ENCODE peak calls at places on chromosomes 13 and 19, in five cellular contexts. V is psoas muscle, X is heart right ventricle, J is colonic mucosa, P is H7. I is an unnamed sample.

GRCh38 chr19:1627194-1627593 is 21.9 kb upstream of the UQCR11 start:
- DNase-seq in V (no peak), X (no peak), J (no peak), P (no peak), I (no peak)

GRCh38 chr13:51834581-51835158 is 10.3 kb downstream of the TMEM272 start:
- DNase-seq in V (no peak), X (no peak), J (no peak), P (no peak), I (no peak)

GRCh38 chr13:23811366-23812027 is 77.7 kb downstream of the MIPEP start:
- DNase-seq in V (no peak), X (no peak), J (no peak), P (no peak), I (no peak)

GRCh38 chr19:35513975-35514809 is 743 bp upstream of the DMKN start:
- DNase-seq in V (no peak), X (no peak), J (no peak), P (peak; percentile 87), I (no peak)

GRCh38 chr13:99982741-99983400 is 1.3 kb downstream of the ZIC2 start:
- DNase-seq in V (no peak), X (no peak), J (no peak), P (peak; percentile 33), I (no peak)

GRCh38 chr13:32267836-32268439 is 47.2 kb downstream of the ZAR1L start:
- DNase-seq in V (no peak), X (no peak), J (peak; percentile 60), P (peak; percentile 81), I (peak; percentile 61)

GRCh38 chr13:97249797-97250495 is 27.8 kb downstream of the MBNL2 start:
- DNase-seq in V (no peak), X (no peak), J (no peak), P (peak; percentile 32), I (no peak)

GRCh38 chr13:27442071-27442647 is 8.2 kb downstream of the MTIF3 start:
- DNase-seq in V (no peak), X (no peak), J (peak; percentile 61), P (peak; percentile 44), I (peak; percentile 58)

GRCh38 chr19:1568320-1569019 is at the start of gene MEX3D:
- DNase-seq in V (peak; percentile 85), X (peak; percentile 86), J (peak; percentile 80), P (peak; percentile 100), I (peak; percentile 87)

GRCh38 chr19:14434157-14434501 is 1.0 kb downstream of the PKN1 start:
- DNase-seq in V (no peak), X (no peak), J (peak; percentile 56), P (no peak), I (no peak)

GRCh38 chr13:72384186-72384823 is 343.1 kb downstream of the MZT1 start:
- DNase-seq in V (no peak), X (no peak), J (no peak), P (no peak), I (no peak)

GRCh38 chr13:37074703-37075102 is 15.2 kb upstream of the SUPT20H start:
- DNase-seq in V (no peak), X (no peak), J (no peak), P (no peak), I (no peak)

GRCh38 chr19:14442904-14443631 is 10.0 kb downstream of the PKN1 start:
- DNase-seq in V (no peak), X (no peak), J (no peak), P (no peak), I (no peak)

GRCh38 chr13:76647550-76647949 is 238.7 kb downstream of the KCTD12 start:
- DNase-seq in V (no peak), X (no peak), J (no peak), P (no peak), I (no peak)

GRCh38 chr13:100363874-100364273 is 224.7 kb downstream of the GGACT start:
- DNase-seq in V (no peak), X (no peak), J (no peak), P (no peak), I (no peak)

GRCh38 chr13:57948884-57949283 is 317.3 kb downstream of the PCDH17 start:
- DNase-seq in V (no peak), X (no peak), J (no peak), P (no peak), I (no peak)

GRCh38 chr19:19501798-19502197 is 13.6 kb downstream of the TSSK6 start:
- DNase-seq in V (no peak), X (no peak), J (no peak), P (peak; percentile 61), I (no peak)

GRCh38 chr19:35592226-35592625 is 6.3 kb downstream of the PMIS2 start:
- DNase-seq in V (no peak), X (no peak), J (no peak), P (peak; percentile 81), I (no peak)

GRCh38 chr13:51645154-51645650 is 60.9 kb downstream of the WDFY2 start:
- DNase-seq in V (no peak), X (no peak), J (no peak), P (no peak), I (no peak)

GRCh38 chr13:35198821-35199220 is 256.8 kb downstream of the NBEA start:
- DNase-seq in V (no peak), X (no peak), J (no peak), P (no peak), I (no peak)

GRCh38 chr13:73075546-73075945 is 16.7 kb downstream of the KLF5 start:
- DNase-seq in V (no peak), X (no peak), J (peak; percentile 42), P (peak; percentile 46), I (no peak)

GRCh38 chr13:44068737-44069136 is 189.0 kb downstream of the LACC1 start:
- DNase-seq in V (no peak), X (no peak), J (no peak), P (no peak), I (no peak)

GRCh38 chr13:112722433-112723250 is 32.8 kb downstream of the ATP11A start:
- DNase-seq in V (no peak), X (no peak), J (no peak), P (peak; percentile 74), I (no peak)

GRCh38 chr13:76552807-76553206 is 333.4 kb downstream of the KCTD12 start:
- DNase-seq in V (no peak), X (no peak), J (no peak), P (no peak), I (no peak)

GRCh38 chr19:37227996-37228395 is 10.0 kb downstream of the ZNF383 start:
- DNase-seq in V (no peak), X (no peak), J (no peak), P (no peak), I (no peak)

DNA sequence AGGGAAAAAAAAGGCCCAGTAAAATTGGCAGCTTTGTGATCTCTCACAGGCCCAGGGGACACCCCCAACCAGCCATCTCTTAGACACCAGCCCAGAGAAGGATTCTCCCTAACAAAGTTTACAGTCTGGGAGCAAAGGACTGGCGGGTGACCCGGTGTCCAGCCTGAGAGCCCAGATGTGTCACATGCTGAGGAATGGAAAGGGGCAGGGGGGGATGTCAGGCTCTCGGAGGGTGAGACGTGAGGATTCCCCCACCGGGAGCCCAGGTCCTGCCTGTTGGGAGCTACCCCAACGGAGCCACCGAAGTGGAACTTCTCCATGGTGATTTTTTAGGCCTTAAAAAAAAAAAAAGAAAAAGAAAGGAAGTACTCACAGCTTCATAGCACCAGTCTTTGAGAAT is 4.8 kb upstream of the CTXN1 start:
- DNase-seq in V (no peak), X (no peak), J (no peak), P (peak; percentile 20), I (no peak)
- H3K4me3 ChIP-seq in V (no peak overlapping the region), X (no peak overlapping the region), J (no peak overlapping the region), P (no peak overlapping the region), I (no peak overlapping the region)

GRCh38 chr13:28532226-28533048 is 37.5 kb upstream of the FLT1 start:
- DNase-seq in V (peak; percentile 23), X (peak; percentile 55), J (no peak), P (peak; percentile 81), I (no peak)
- H3K4me3 ChIP-seq in V (peak overlapping the region; percentile 59), X (peak overlapping the region; percentile 23), J (peak overlapping the region; percentile 38), P (peak overlapping the region; percentile 54), I (no peak overlapping the region)

GRCh38 chr13:48985751-48986150 is 10.0 kb downstream of the FNDC3A start:
- DNase-seq in V (no peak), X (no peak), J (no peak), P (no peak), I (no peak)

GRCh38 chr13:48993150-48993549 is 17.4 kb downstream of the FNDC3A start:
- DNase-seq in V (no peak), X (no peak), J (no peak), P (no peak), I (no peak)

GRCh38 chr13:48994731-48995130 is 19.0 kb downstream of the FNDC3A start:
- DNase-seq in V (no peak), X (no peak), J (no peak), P (no peak), I (no peak)

DNA sequence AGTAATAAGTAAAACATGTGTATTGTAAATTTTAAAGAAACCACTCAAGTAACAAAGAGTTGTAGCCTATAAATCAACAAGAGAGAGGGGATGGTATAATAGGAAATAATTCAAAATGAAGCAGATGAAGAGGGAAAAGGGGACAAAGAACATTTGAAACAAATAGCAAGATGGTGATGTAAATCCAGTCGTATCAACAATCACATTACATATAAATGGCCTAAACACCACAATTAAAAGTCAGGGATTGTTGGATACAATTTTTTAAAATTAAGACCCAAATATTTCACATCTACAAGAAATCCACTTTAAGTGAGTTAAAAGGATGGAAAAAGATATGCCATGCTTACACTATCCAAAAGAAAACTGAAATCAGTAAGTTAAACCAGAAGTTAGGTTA is 15.2 kb downstream of the FNDC3A start:
- DNase-seq in V (no peak), X (no peak), J (no peak), P (no peak), I (no peak)
- H3K4me3 ChIP-seq in V (no peak overlapping the region), X (no peak overlapping the region), J (no peak overlapping the region), P (no peak overlapping the region), I (no peak overlapping the region)

GRCh38 chr19:4173479-4174211 is 8.7 kb downstream of the SIRT6 start:
- DNase-seq in V (no peak), X (no peak), J (no peak), P (peak; percentile 73), I (no peak)

GRCh38 chr19:4177146-4177545 is 5.2 kb downstream of the SIRT6 start:
- DNase-seq in V (no peak), X (no peak), J (no peak), P (no peak), I (no peak)

GRCh38 chr19:4175669-4175931 is 6.8 kb downstream of the SIRT6 start:
- DNase-seq in V (no peak), X (no peak), J (no peak), P (no peak), I (no peak)

GRCh38 chr19:4174212-4174894 is 8.0 kb downstream of the SIRT6 start:
- DNase-seq in V (no peak), X (no peak), J (peak; percentile 70), P (no peak), I (peak; percentile 65)

DNA sequence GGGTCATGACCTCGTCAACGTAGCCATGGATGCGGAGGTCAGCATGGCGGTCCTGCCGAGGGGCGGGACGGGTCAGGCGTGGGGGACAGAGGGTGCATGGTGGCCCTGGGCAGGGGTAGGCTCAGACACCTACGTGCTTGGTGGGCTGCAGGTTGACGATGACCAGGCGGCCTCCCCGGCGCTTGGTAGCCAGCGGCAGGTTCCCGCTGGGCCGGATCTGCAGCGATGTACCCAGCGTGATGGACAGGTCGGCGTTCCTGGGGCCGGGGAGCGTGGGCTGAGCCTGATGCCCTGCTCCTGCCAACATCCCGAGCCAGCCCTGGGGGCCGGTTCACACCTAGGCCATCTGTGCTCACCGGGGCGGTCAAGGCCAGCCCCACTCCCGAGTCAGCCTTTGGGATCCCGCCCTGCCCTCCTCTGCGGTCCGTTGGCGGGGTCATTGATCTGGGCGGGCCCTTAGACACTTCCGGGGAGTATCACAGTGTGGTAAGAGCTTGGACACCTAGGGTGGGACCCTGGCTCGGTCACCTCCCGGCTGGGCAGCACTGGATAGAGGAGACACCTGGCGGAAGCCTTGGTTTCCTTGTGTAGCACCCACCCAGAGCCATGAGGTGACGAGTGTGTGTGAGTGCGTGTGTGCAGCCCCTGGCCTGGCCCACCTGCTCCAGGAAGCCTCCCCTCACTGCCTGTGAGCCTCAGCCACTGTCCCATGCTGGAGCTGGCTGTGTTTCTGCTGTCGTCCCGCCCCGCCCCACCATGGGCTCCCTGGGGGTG is 7.3 kb downstream of the SIRT6 start:
- DNase-seq in V (no peak), X (no peak), J (peak; percentile 54), P (no peak), I (peak; percentile 36)
- H3K4me3 ChIP-seq in V (no peak overlapping the region), X (no peak overlapping the region), J (no peak overlapping the region), P (no peak overlapping the region), I (no peak overlapping the region)